ENCODE peak calls at places on chromosomes 6 and 20, in four cellular contexts. C is A673, H is A549, V is MCF 10A. R is an unnamed sample.

GRCh38 chr6:72040106-72040505 is 153.8 kb downstream of the RIMS1 start:
- DNase-seq in C (peak; percentile 9), H (no peak), V (no peak), R (no peak)

GRCh38 chr6:166041277-166041676 is 126.4 kb downstream of the TBXT start:
- DNase-seq in C (no peak), H (no peak), V (no peak), R (no peak)

GRCh38 chr6:43716099-43716498 is 28.5 kb upstream of the MRPS18A start:
- DNase-seq in C (peak; percentile 61), H (no peak), V (no peak), R (peak; percentile 59)

GRCh38 chr6:1711136-1711535 is 101.4 kb downstream of the FOXC1 start:
- DNase-seq in C (no peak), H (no peak), V (no peak), R (no peak)

GRCh38 chr6:11656486-11656885 is 118.9 kb downstream of the TMEM170B start:
- DNase-seq in C (no peak), H (no peak), V (no peak), R (no peak)

GRCh38 chr6:111844921-111845320 is 28.3 kb downstream of the FYN start:
- DNase-seq in C (no peak), H (no peak), V (no peak), R (no peak)

GRCh38 chr6:39426057-39426592 is 103.6 kb upstream of the KCNK16 start:
- DNase-seq in C (peak; percentile 86), H (peak; percentile 8), V (peak; percentile 93), R (peak; percentile 96)

GRCh38 chr20:62019144-62019805 is 46.4 kb downstream of the TAF4 start:
- DNase-seq in C (no peak), H (no peak), V (no peak), R (no peak)

GRCh38 chr20:1474817-1475603 is 8.4 kb upstream of the NSFL1C start:
- DNase-seq in C (no peak), H (no peak), V (peak; percentile 92), R (no peak)

GRCh38 chr6:111534366-111534765 is 51.3 kb upstream of the REV3L start:
- DNase-seq in C (no peak), H (no peak), V (peak; percentile 83), R (peak; percentile 97)

GRCh38 chr20:51446656-51447055 is 95.9 kb downstream of the NFATC2 start:
- DNase-seq in C (peak; percentile 29), H (peak; percentile 94), V (peak; percentile 76), R (peak; percentile 95)

GRCh38 chr6:15881150-15881549 is 218.3 kb upstream of the DTNBP1 start:
- DNase-seq in C (no peak), H (no peak), V (no peak), R (peak; percentile 30)

GRCh38 chr6:74368746-74369145 is 672.7 kb downstream of the CD109 start:
- DNase-seq in C (no peak), H (no peak), V (no peak), R (no peak)

GRCh38 chr6:169167581-169168301 is 85.9 kb downstream of the THBS2 start:
- DNase-seq in C (peak; percentile 43), H (no peak), V (peak; percentile 56), R (no peak)

GRCh38 chr20:47456952-47457724 is 44.5 kb upstream of the NCOA3 start:
- DNase-seq in C (no peak), H (peak; percentile 79), V (peak; percentile 78), R (no peak)

GRCh38 chr6:170210026-170210390 is 80.9 kb downstream of the DLL1 start:
- DNase-seq in C (no peak), H (no peak), V (no peak), R (no peak)

GRCh38 chr6:32140420-32141046 is 10.4 kb upstream of the FKBPL start:
- DNase-seq in C (no peak), H (no peak), V (no peak), R (no peak)

GRCh38 chr20:43584448-43585138 is 6.1 kb upstream of the IFT52 start:
- DNase-seq in C (no peak), H (no peak), V (peak; percentile 9), R (no peak)

GRCh38 chr6:13846841-13847240 is 32.5 kb upstream of the MCUR1 start:
- DNase-seq in C (peak; percentile 27), H (peak; percentile 17), V (no peak), R (no peak)

GRCh38 chr6:72245565-72245964 is 359.2 kb downstream of the RIMS1 start:
- DNase-seq in C (peak; percentile 24), H (no peak), V (no peak), R (no peak)

GRCh38 chr6:49923826-49924225 is 40.1 kb downstream of the DEFB114 start:
- DNase-seq in C (peak; percentile 22), H (no peak), V (peak; percentile 10), R (no peak)

GRCh38 chr6:73207221-73207837 is 18.0 kb downstream of the KHDC1L start:
- DNase-seq in C (no peak), H (no peak), V (peak; percentile 3), R (no peak)

GRCh38 chr20:46020515-46020914 is 8.5 kb upstream of the SLC12A5 start:
- DNase-seq in C (no peak), H (no peak), V (no peak), R (no peak)

GRCh38 chr6:89412071-89413005 is at the start of gene RRAGD:
- DNase-seq in C (peak; percentile 68), H (peak; percentile 50), V (no peak), R (peak; percentile 26)

GRCh38 chr20:39986231-39986904 is 702.7 kb downstream of the MAFB start:
- DNase-seq in C (peak; percentile 38), H (no peak), V (peak; percentile 13), R (no peak)

GRCh38 chr6:43900560-43901329 is 130.7 kb downstream of the VEGFA start:
- DNase-seq in C (no peak), H (no peak), V (no peak), R (no peak)

R was measured in dermis microvascular lymphatic vessel endothelial cell.